ENCODE peak calls at places on chromosomes 6 and 20, in ten cellular contexts. One of them, this sample, is unnamed.

GRCh38 chr6:137547186-137547585 is 53.0 kb upstream of the OLIG3 start:
- DNase-seq in transverse colon: no peak
- DNase-seq in ovary: no peak
- DNase-seq in H1: no peak
- DNase-seq in endothelial cell of umbilical vein: no peak
- DNase-seq in esophagus squamous epithelium: no peak
- DNase-seq in sigmoid colon: no peak
- DNase-seq in heart left ventricle: no peak
- DNase-seq in A549: no peak
- DNase-seq in upper lobe of left lung: no peak
- DNase-seq in this sample: no peak

GRCh38 chr6:140346461-140346860 is 972.0 kb upstream of the CITED2 start:
- DNase-seq in transverse colon: no peak
- DNase-seq in ovary: peak; percentile 44
- DNase-seq in H1: no peak
- DNase-seq in endothelial cell of umbilical vein: peak; percentile 97
- DNase-seq in esophagus squamous epithelium: no peak
- DNase-seq in sigmoid colon: no peak
- DNase-seq in heart left ventricle: no peak
- DNase-seq in A549: no peak
- DNase-seq in upper lobe of left lung: no peak
- DNase-seq in this sample: no peak

GRCh38 chr6:166087246-166087645 is 80.4 kb downstream of the TBXT start:
- DNase-seq in transverse colon: no peak
- DNase-seq in ovary: no peak
- DNase-seq in H1: no peak
- DNase-seq in endothelial cell of umbilical vein: no peak
- DNase-seq in esophagus squamous epithelium: no peak
- DNase-seq in sigmoid colon: no peak
- DNase-seq in heart left ventricle: no peak
- DNase-seq in A549: no peak
- DNase-seq in upper lobe of left lung: no peak
- DNase-seq in this sample: no peak

GRCh38 chr20:63402178-63402859 is 41.2 kb upstream of the CHRNA4 start:
- DNase-seq in transverse colon: no peak
- DNase-seq in ovary: no peak
- DNase-seq in H1: no peak
- DNase-seq in endothelial cell of umbilical vein: no peak
- DNase-seq in esophagus squamous epithelium: no peak
- DNase-seq in sigmoid colon: no peak
- DNase-seq in heart left ventricle: no peak
- DNase-seq in A549: no peak
- DNase-seq in upper lobe of left lung: no peak
- DNase-seq in this sample: no peak

GRCh38 chr6:28167068-28167467 is 25.4 kb downstream of the ZKSCAN8 start:
- DNase-seq in transverse colon: no peak
- DNase-seq in ovary: no peak
- DNase-seq in H1: no peak
- DNase-seq in endothelial cell of umbilical vein: no peak
- DNase-seq in esophagus squamous epithelium: no peak
- DNase-seq in sigmoid colon: no peak
- DNase-seq in heart left ventricle: no peak
- DNase-seq in A549: no peak
- DNase-seq in upper lobe of left lung: no peak
- DNase-seq in this sample: no peak

GRCh38 chr6:139776051-139776450 is 401.6 kb upstream of the CITED2 start:
- DNase-seq in transverse colon: no peak
- DNase-seq in ovary: no peak
- DNase-seq in H1: no peak
- DNase-seq in endothelial cell of umbilical vein: peak; percentile 29
- DNase-seq in esophagus squamous epithelium: no peak
- DNase-seq in sigmoid colon: no peak
- DNase-seq in heart left ventricle: no peak
- DNase-seq in A549: no peak
- DNase-seq in upper lobe of left lung: no peak
- DNase-seq in this sample: no peak

GRCh38 chr6:35417979-35418661 is 34.0 kb upstream of the FANCE start:
- DNase-seq in transverse colon: peak; percentile 64
- DNase-seq in ovary: no peak
- DNase-seq in H1: no peak
- DNase-seq in endothelial cell of umbilical vein: no peak
- DNase-seq in esophagus squamous epithelium: no peak
- DNase-seq in sigmoid colon: no peak
- DNase-seq in heart left ventricle: no peak
- DNase-seq in A549: no peak
- DNase-seq in upper lobe of left lung: no peak
- DNase-seq in this sample: no peak

GRCh38 chr20:33914871-33915270 is 78.8 kb upstream of the RALY start:
- DNase-seq in transverse colon: no peak
- DNase-seq in ovary: no peak
- DNase-seq in H1: no peak
- DNase-seq in endothelial cell of umbilical vein: peak; percentile 96
- DNase-seq in esophagus squamous epithelium: no peak
- DNase-seq in sigmoid colon: no peak
- DNase-seq in heart left ventricle: no peak
- DNase-seq in A549: peak; percentile 27
- DNase-seq in upper lobe of left lung: no peak
- DNase-seq in this sample: no peak

GRCh38 chr6:116386581-116387299 is 16.0 kb downstream of the DSE start:
- DNase-seq in transverse colon: no peak
- DNase-seq in ovary: no peak
- DNase-seq in H1: no peak
- DNase-seq in endothelial cell of umbilical vein: peak; percentile 17
- DNase-seq in esophagus squamous epithelium: no peak
- DNase-seq in sigmoid colon: no peak
- DNase-seq in heart left ventricle: no peak
- DNase-seq in A549: peak; percentile 9
- DNase-seq in upper lobe of left lung: no peak
- DNase-seq in this sample: no peak

GRCh38 chr6:28953039-28953872 is 29.5 kb upstream of the TRIM27 start:
- DNase-seq in transverse colon: peak; percentile 37
- DNase-seq in ovary: peak; percentile 27
- DNase-seq in H1: peak; percentile 81
- DNase-seq in endothelial cell of umbilical vein: peak; percentile 58
- DNase-seq in esophagus squamous epithelium: no peak
- DNase-seq in sigmoid colon: no peak
- DNase-seq in heart left ventricle: no peak
- DNase-seq in A549: peak; percentile 57
- DNase-seq in upper lobe of left lung: no peak
- DNase-seq in this sample: peak; percentile 69

GRCh38 chr6:158972241-158973233 is 27.5 kb downstream of the RSPH3 start:
- DNase-seq in transverse colon: no peak
- DNase-seq in ovary: no peak
- DNase-seq in H1: no peak
- DNase-seq in endothelial cell of umbilical vein: peak; percentile 66
- DNase-seq in esophagus squamous epithelium: no peak
- DNase-seq in sigmoid colon: no peak
- DNase-seq in heart left ventricle: no peak
- DNase-seq in A549: peak; percentile 21
- DNase-seq in upper lobe of left lung: no peak
- DNase-seq in this sample: no peak

GRCh38 chr6:31210119-31210518 is 39.6 kb upstream of the POU5F1 start:
- DNase-seq in transverse colon: no peak
- DNase-seq in ovary: no peak
- DNase-seq in H1: no peak
- DNase-seq in endothelial cell of umbilical vein: no peak
- DNase-seq in esophagus squamous epithelium: no peak
- DNase-seq in sigmoid colon: no peak
- DNase-seq in heart left ventricle: peak; percentile 65
- DNase-seq in A549: no peak
- DNase-seq in upper lobe of left lung: no peak
- DNase-seq in this sample: no peak

GRCh38 chr6:43627008-43627825 is 1.8 kb downstream of the GTPBP2 start:
- DNase-seq in transverse colon: peak; percentile 77
- DNase-seq in ovary: no peak
- DNase-seq in H1: no peak
- DNase-seq in endothelial cell of umbilical vein: peak; percentile 92
- DNase-seq in esophagus squamous epithelium: no peak
- DNase-seq in sigmoid colon: peak; percentile 93
- DNase-seq in heart left ventricle: peak; percentile 86
- DNase-seq in A549: peak; percentile 30
- DNase-seq in upper lobe of left lung: peak; percentile 92
- DNase-seq in this sample: peak; percentile 94

GRCh38 chr20:45098096-45098773 is 2.7 kb downstream of the KCNS1 start:
- DNase-seq in transverse colon: no peak
- DNase-seq in ovary: no peak
- DNase-seq in H1: peak; percentile 87
- DNase-seq in endothelial cell of umbilical vein: peak; percentile 23
- DNase-seq in esophagus squamous epithelium: no peak
- DNase-seq in sigmoid colon: no peak
- DNase-seq in heart left ventricle: no peak
- DNase-seq in A549: no peak
- DNase-seq in upper lobe of left lung: no peak
- DNase-seq in this sample: peak; percentile 34

GRCh38 chr20:47099749-47100515 is 205.3 kb downstream of the EYA2 start:
- DNase-seq in transverse colon: no peak
- DNase-seq in ovary: no peak
- DNase-seq in H1: no peak
- DNase-seq in endothelial cell of umbilical vein: no peak
- DNase-seq in esophagus squamous epithelium: no peak
- DNase-seq in sigmoid colon: peak; percentile 81
- DNase-seq in heart left ventricle: peak; percentile 58
- DNase-seq in A549: no peak
- DNase-seq in upper lobe of left lung: no peak
- DNase-seq in this sample: no peak

GRCh38 chr20:2399390-2399789 is 18.7 kb downstream of the TGM6 start:
- DNase-seq in transverse colon: no peak
- DNase-seq in ovary: no peak
- DNase-seq in H1: no peak
- DNase-seq in endothelial cell of umbilical vein: no peak
- DNase-seq in esophagus squamous epithelium: no peak
- DNase-seq in sigmoid colon: no peak
- DNase-seq in heart left ventricle: no peak
- DNase-seq in A549: no peak
- DNase-seq in upper lobe of left lung: no peak
- DNase-seq in this sample: peak; percentile 13

GRCh38 chr20:2401527-2401926 is 20.8 kb downstream of the TGM6 start:
- DNase-seq in transverse colon: no peak
- DNase-seq in ovary: no peak
- DNase-seq in H1: no peak
- DNase-seq in endothelial cell of umbilical vein: no peak
- DNase-seq in esophagus squamous epithelium: no peak
- DNase-seq in sigmoid colon: no peak
- DNase-seq in heart left ventricle: no peak
- DNase-seq in A549: no peak
- DNase-seq in upper lobe of left lung: no peak
- DNase-seq in this sample: no peak

GRCh38 chr20:2403291-2404052 is 22.8 kb downstream of the TGM6 start:
- DNase-seq in transverse colon: no peak
- DNase-seq in ovary: no peak
- DNase-seq in H1: no peak
- DNase-seq in endothelial cell of umbilical vein: no peak
- DNase-seq in esophagus squamous epithelium: no peak
- DNase-seq in sigmoid colon: peak; percentile 30
- DNase-seq in heart left ventricle: no peak
- DNase-seq in A549: no peak
- DNase-seq in upper lobe of left lung: no peak
- DNase-seq in this sample: peak; percentile 20

GRCh38 chr20:2400290-2400689 is 19.6 kb downstream of the TGM6 start:
- DNase-seq in transverse colon: no peak
- DNase-seq in ovary: no peak
- DNase-seq in H1: no peak
- DNase-seq in endothelial cell of umbilical vein: no peak
- DNase-seq in esophagus squamous epithelium: no peak
- DNase-seq in sigmoid colon: no peak
- DNase-seq in heart left ventricle: no peak
- DNase-seq in A549: no peak
- DNase-seq in upper lobe of left lung: no peak
- DNase-seq in this sample: no peak

GRCh38 chr20:2402271-2402980 is 21.7 kb downstream of the TGM6 start:
- DNase-seq in transverse colon: no peak
- DNase-seq in ovary: no peak
- DNase-seq in H1: no peak
- DNase-seq in endothelial cell of umbilical vein: peak; percentile 40
- DNase-seq in esophagus squamous epithelium: no peak
- DNase-seq in sigmoid colon: peak; percentile 6
- DNase-seq in heart left ventricle: no peak
- DNase-seq in A549: peak; percentile 58
- DNase-seq in upper lobe of left lung: no peak
- DNase-seq in this sample: peak; percentile 29
- TF ChIP-seq CTCF in transverse colon: no peak
- TF ChIP-seq CTCF in ovary: no peak
- TF ChIP-seq CTCF in H1: peak; percentile 18
- TF ChIP-seq CTCF in endothelial cell of umbilical vein: peak; percentile 17
- TF ChIP-seq CTCF in esophagus squamous epithelium: no peak
- TF ChIP-seq CTCF in sigmoid colon: no peak
- TF ChIP-seq CTCF in heart left ventricle: no peak
- TF ChIP-seq CTCF in A549: peak; percentile 54
- TF ChIP-seq CTCF in upper lobe of left lung: no peak
- TF ChIP-seq CTCF in this sample: no peak

GRCh38 chr6:53922571-53922981 is 127.8 kb downstream of the LRRC1 start:
- DNase-seq in transverse colon: no peak
- DNase-seq in ovary: no peak
- DNase-seq in H1: no peak
- DNase-seq in endothelial cell of umbilical vein: no peak
- DNase-seq in esophagus squamous epithelium: no peak
- DNase-seq in sigmoid colon: no peak
- DNase-seq in heart left ventricle: no peak
- DNase-seq in A549: no peak
- DNase-seq in upper lobe of left lung: no peak
- DNase-seq in this sample: no peak
- H3K4me1 ChIP-seq in transverse colon: peaks cover 29% of the 10 kb centered on the region
- H3K4me1 ChIP-seq in ovary: no peaks in the 10 kb centered on the region
- H3K4me1 ChIP-seq in H1: no peaks in the 10 kb centered on the region
- H3K4me1 ChIP-seq in endothelial cell of umbilical vein: peaks cover 13% of the 10 kb centered on the region
- H3K4me1 ChIP-seq in esophagus squamous epithelium: peaks cover 8% of the 10 kb centered on the region
- H3K4me1 ChIP-seq in sigmoid colon: peaks cover 13% of the 10 kb centered on the region
- H3K4me1 ChIP-seq in heart left ventricle: peaks cover 8% of the 10 kb centered on the region
- H3K4me1 ChIP-seq in A549: no peaks in the 10 kb centered on the region
- H3K4me1 ChIP-seq in upper lobe of left lung: no peaks in the 10 kb centered on the region
- H3K4me1 ChIP-seq in this sample: no peaks in the 10 kb centered on the region

GRCh38 chr6:32944265-32944664 is 3.4 kb upstream of the HLA-DMB start:
- DNase-seq in transverse colon: peak; percentile 49
- DNase-seq in ovary: no peak
- DNase-seq in H1: no peak
- DNase-seq in endothelial cell of umbilical vein: no peak
- DNase-seq in esophagus squamous epithelium: no peak
- DNase-seq in sigmoid colon: no peak
- DNase-seq in heart left ventricle: no peak
- DNase-seq in A549: no peak
- DNase-seq in upper lobe of left lung: peak; percentile 59
- DNase-seq in this sample: peak; percentile 43
- TF ChIP-seq POLR2A in transverse colon: peak; percentile 19
- TF ChIP-seq POLR2A in ovary: no peak
- TF ChIP-seq POLR2A in H1: no peak
- TF ChIP-seq POLR2A in endothelial cell of umbilical vein: no peak
- TF ChIP-seq POLR2A in esophagus squamous epithelium: no peak
- TF ChIP-seq POLR2A in sigmoid colon: no peak
- TF ChIP-seq POLR2A in heart left ventricle: no peak
- TF ChIP-seq POLR2A in A549: no peak
- TF ChIP-seq POLR2A in upper lobe of left lung: peak; percentile 23
- TF ChIP-seq POLR2A in this sample: no peak

DNA sequence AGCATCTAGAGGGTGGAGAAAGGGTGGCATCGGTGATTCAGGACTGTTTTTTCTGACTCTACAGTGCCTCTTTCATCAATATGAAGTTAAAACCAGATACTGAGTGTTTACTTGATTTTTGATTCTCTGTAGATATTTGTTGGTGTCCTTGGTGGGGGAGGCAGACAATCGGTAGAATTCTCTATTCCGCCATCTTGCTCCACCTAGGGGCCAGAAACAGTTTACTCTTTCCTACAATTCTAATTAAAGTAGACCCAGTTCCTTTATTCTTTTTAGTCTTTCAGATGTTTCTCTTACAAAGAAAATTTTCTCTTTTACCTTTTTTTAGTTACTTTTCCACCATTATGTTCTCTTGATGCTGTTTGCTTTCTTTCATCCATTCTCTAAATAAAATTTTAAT is 162.1 kb upstream of the RAB32 start:
- DNase-seq in transverse colon: no peak
- DNase-seq in ovary: no peak
- DNase-seq in H1: no peak
- DNase-seq in endothelial cell of umbilical vein: no peak
- DNase-seq in esophagus squamous epithelium: no peak
- DNase-seq in sigmoid colon: no peak
- DNase-seq in heart left ventricle: no peak
- DNase-seq in A549: no peak
- DNase-seq in upper lobe of left lung: no peak
- DNase-seq in this sample: no peak
- TF ChIP-seq CTCF in transverse colon: no peak
- TF ChIP-seq CTCF in ovary: no peak
- TF ChIP-seq CTCF in H1: peak; percentile 10
- TF ChIP-seq CTCF in endothelial cell of umbilical vein: peak; percentile 9
- TF ChIP-seq CTCF in esophagus squamous epithelium: no peak
- TF ChIP-seq CTCF in sigmoid colon: no peak
- TF ChIP-seq CTCF in heart left ventricle: no peak
- TF ChIP-seq CTCF in A549: no peak
- TF ChIP-seq CTCF in upper lobe of left lung: no peak
- TF ChIP-seq CTCF in this sample: no peak

This sample was measured in adrenal gland.